ENCODE peak calls at places on chromosomes 5 and 9, in seven cellular contexts. Q is H9, S is PC-3, C is heart right ventricle, W is thoracic aorta, Z is left ventricle myocardium inferior, R is suprapubic skin. A is an unnamed sample. For H3K27me3, the result is how much of the 10 kb centered on the place peaks cover.

GRCh38 chr9:134371731-134372130 is 45.5 kb downstream of the RXRA start:
- DNase-seq in Z (peak), C (peak), S (no peak), Q (no peak), W (no peak), R (peak), A (no peak)

GRCh38 chr5:177314376-177315342 is 3.0 kb upstream of the MXD3 start:
- DNase-seq in R (no peak), Q (no peak), S (no peak), W (no peak), C (no peak), Z (no peak), A (no peak)

GRCh38 chr5:149990518-149991376 is 9.7 kb downstream of the TIGD6 start:
- DNase-seq in R (peak), Z (peak), C (peak), S (peak), Q (peak), W (peak), A (peak)

GRCh38 chr5:43006411-43007202 is 33.5 kb downstream of the ANXA2R start:
- DNase-seq in Z (no peak), S (no peak), C (no peak), W (no peak), R (no peak), Q (no peak), A (no peak)

GRCh38 chr5:113771483-113771882 is 258.0 kb downstream of the YTHDC2 start:
- DNase-seq in Q (no peak), C (no peak), W (no peak), Z (no peak), S (no peak), R (no peak), A (no peak)

GRCh38 chr9:15972760-15973159 is 419.9 kb downstream of the CCDC171 start:
- DNase-seq in Q (no peak), R (no peak), C (no peak), Z (no peak), S (no peak), W (no peak), A (no peak)

GRCh38 chr5:140365941-140366340 is 5.9 kb downstream of the SLC4A9 start:
- DNase-seq in S (no peak), R (no peak), Z (no peak), Q (no peak), W (no peak), C (no peak), A (no peak)

GRCh38 chr9:133429216-133429613 is 7.0 kb downstream of the ADAMTS13 start:
- DNase-seq in C (no peak), Q (peak), W (no peak), S (no peak), Z (no peak), R (no peak), A (no peak)

GRCh38 chr9:104280216-104280585 is 186.1 kb downstream of the SMC2 start:
- DNase-seq in S (peak), Q (no peak), R (no peak), W (no peak), Z (no peak), C (no peak), A (no peak)

GRCh38 chr5:107764976-107765684 is 94.4 kb upstream of the EFNA5 start:
- DNase-seq in S (no peak), Z (no peak), Q (no peak), W (no peak), C (no peak), R (no peak), A (no peak)

GRCh38 chr9:129623331-129623730 is 2.4 kb upstream of the C9orf50 start:
- DNase-seq in S (no peak), W (no peak), Q (no peak), R (no peak), C (no peak), Z (no peak), A (no peak)

GRCh38 chr5:147751156-147751830 is 31.2 kb downstream of the JAKMIP2 start:
- DNase-seq in Z (no peak), Q (no peak), R (no peak), S (no peak), W (no peak), C (no peak), A (no peak)

GRCh38 chr5:176570044-176570443 is 20.9 kb downstream of the CDHR2 start:
- DNase-seq in Z (no peak), S (peak), Q (no peak), C (no peak), R (no peak), W (no peak), A (no peak)

GRCh38 chr9:37262410-37262809 is 142.0 kb downstream of the ZCCHC7 start:
- DNase-seq in C (no peak), Q (no peak), Z (no peak), S (peak), W (no peak), R (no peak), A (no peak)

GRCh38 chr5:34530637-34531036 is 125.5 kb upstream of the RAI14 start:
- DNase-seq in Q (no peak), W (no peak), S (no peak), Z (no peak), R (no peak), C (no peak), A (no peak)

GRCh38 chr9:15231788-15232635 is 75.0 kb downstream of the TTC39B start:
- DNase-seq in Z (no peak), C (no peak), W (no peak), Q (peak), S (peak), R (no peak), A (no peak)

GRCh38 chr9:91782711-91783214 is 167.3 kb downstream of the ROR2 start:
- DNase-seq in C (no peak), W (no peak), Q (no peak), R (no peak), Z (no peak), S (no peak), A (no peak)

GRCh38 chr9:119078015-119078414 is 291.2 kb downstream of the BRINP1 start:
- DNase-seq in R (no peak), Q (no peak), S (no peak), Z (no peak), W (no peak), C (no peak), A (no peak)

GRCh38 chr5:151239237-151239861 is 13.6 kb upstream of the GM2A start:
- DNase-seq in Q (peak), W (no peak), Z (peak), C (peak), R (peak), S (peak), A (peak)

GRCh38 chr5:90231688-90232087 is 177.9 kb downstream of the CETN3 start:
- DNase-seq in W (no peak), R (no peak), Q (no peak), S (peak), C (no peak), Z (no peak), A (no peak)

GRCh38 chr9:94780516-94780950 is 54.0 kb downstream of the AOPEP start:
- DNase-seq in W (no peak), S (no peak), R (no peak), C (peak), Z (peak), Q (no peak), A (no peak)

GRCh38 chr9:133945314-133945975 is 46.7 kb downstream of the VAV2 start:
- DNase-seq in R (no peak), Q (no peak), S (no peak), Z (peak), W (no peak), C (no peak), A (no peak)

GRCh38 chr9:110928604-110929003 is 109.7 kb downstream of the LPAR1 start:
- DNase-seq in R (no peak), W (no peak), C (no peak), S (peak), Z (no peak), Q (no peak), A (no peak)

GRCh38 chr9:85040141-85040540 is 370.6 kb downstream of the NTRK2 start:
- DNase-seq in Q (no peak), S (no peak), R (no peak), W (no peak), Z (no peak), C (no peak), A (no peak)

GRCh38 chr5:77272206-77272605 is 61.7 kb downstream of the PDE8B start:
- DNase-seq in W (no peak), C (no peak), S (no peak), Z (no peak), Q (no peak), R (no peak), A (no peak)

GRCh38 chr9:128442150-128442549 is 13.7 kb upstream of the ODF2 start:
- DNase-seq in R (no peak), S (no peak), W (no peak), Z (no peak), C (no peak), Q (no peak), A (no peak)

GRCh38 chr5:52684056-52684455 is 103.7 kb upstream of the ITGA1 start:
- DNase-seq in S (no peak), W (no peak), Q (no peak), R (no peak), Z (no peak), C (no peak), A (no peak)

GRCh38 chr9:87878930-87879603 is 3.6 kb upstream of the SPATA31E1 start:
- DNase-seq in C (no peak), R (no peak), Z (no peak), S (peak), Q (no peak), W (no peak), A (no peak)

GRCh38 chr5:123554601-123555000 is 42.6 kb downstream of the CSNK1G3 start:
- DNase-seq in Z (no peak), S (no peak), C (no peak), Q (no peak), R (no peak), W (no peak), A (no peak)

GRCh38 chr5:123558762-123559433 is 46.9 kb downstream of the CSNK1G3 start:
- DNase-seq in Z (no peak), C (no peak), R (no peak), S (no peak), Q (no peak), W (no peak), A (no peak)

GRCh38 chr5:123561230-123561629 is 49.3 kb downstream of the CSNK1G3 start:
- DNase-seq in C (no peak), W (no peak), Z (no peak), S (no peak), Q (no peak), R (no peak), A (no peak)

GRCh38 chr5:123559434-123559775 is 47.4 kb downstream of the CSNK1G3 start:
- DNase-seq in W (no peak), S (no peak), R (no peak), Z (no peak), C (no peak), Q (no peak), A (no peak)

GRCh38 chr5:123557907-123558306 is 45.9 kb downstream of the CSNK1G3 start:
- DNase-seq in W (no peak), R (no peak), Q (no peak), S (no peak), Z (no peak), C (no peak), A (no peak)
- TF ChIP-seq CTCF in W (no peak), R (no peak), Q (peak), S (no peak), Z (no peak), C (no peak), A (no peak)

GRCh38 chr5:116669261-116670049 is 94.8 kb upstream of the SEMA6A start:
- DNase-seq in C (peak), W (no peak), Q (no peak), R (no peak), Z (no peak), S (no peak), A (no peak)
- H3K27ac ChIP-seq in C (no peak), W (no peak), Q (no peak), R (no peak), Z (peak), S (no peak), A (no peak)

DNA sequence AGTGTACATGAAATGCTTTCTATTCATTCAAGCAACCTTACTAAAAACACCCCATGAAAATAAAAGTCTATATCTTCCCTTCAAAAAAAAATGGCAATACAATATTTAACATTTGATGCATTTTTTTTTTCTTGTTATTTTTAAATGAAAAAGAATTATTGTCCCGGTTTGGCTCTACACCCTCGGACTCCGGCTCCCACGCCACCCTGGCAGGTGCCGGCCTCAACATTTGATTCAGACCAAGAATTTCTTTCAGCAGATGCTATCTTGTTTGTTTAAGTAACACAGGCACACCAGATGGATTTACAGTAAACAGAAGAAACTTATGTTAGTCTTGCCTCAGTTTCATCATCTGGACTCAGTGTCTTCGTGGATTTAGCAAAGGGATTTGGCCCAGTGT is 146.8 kb downstream of the PRKACG start:
- DNase-seq in Q (no peak), R (no peak), Z (no peak), S (no peak), W (no peak), C (no peak), A (no peak)
- H3K27me3 ChIP-seq in Q (under half), R (under half), Z (under half), S (under half), W (under half), C (under half), A (under half)

GRCh38 chr9:83996126-83996525 is 15.5 kb downstream of the RMI1 start:
- DNase-seq in R (no peak), C (no peak), W (no peak), S (no peak), Q (no peak), Z (no peak), A (no peak)

GRCh38 chr9:83992901-83993300 is 12.3 kb downstream of the RMI1 start:
- DNase-seq in Q (no peak), S (no peak), C (no peak), W (no peak), R (no peak), Z (no peak), A (no peak)

GRCh38 chr9:83991355-83991754 is 10.8 kb downstream of the RMI1 start:
- DNase-seq in C (no peak), R (no peak), S (no peak), Z (no peak), Q (no peak), W (no peak), A (no peak)

GRCh38 chr9:83988411-83988810 is 7.8 kb downstream of the RMI1 start:
- DNase-seq in W (no peak), Q (no peak), Z (no peak), S (no peak), R (no peak), C (no peak), A (no peak)

DNA sequence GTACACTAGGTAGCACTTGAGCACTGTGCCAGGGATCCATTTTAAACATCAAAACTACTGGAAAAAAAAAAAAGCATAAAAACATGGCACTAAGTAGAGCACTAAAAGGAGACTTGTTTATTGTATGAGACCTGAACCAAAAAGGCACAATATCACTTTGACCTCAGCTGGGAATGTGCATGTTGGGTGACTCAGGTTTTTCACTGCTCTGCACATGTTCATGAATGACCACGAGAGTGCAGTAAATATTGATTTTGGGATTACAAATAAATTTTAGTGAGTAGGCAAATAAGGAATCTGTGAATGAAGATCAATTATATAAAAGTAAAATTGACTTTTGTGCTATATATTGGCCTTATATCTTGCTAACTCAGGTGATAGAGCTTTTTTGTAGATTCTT is 11.8 kb downstream of the RMI1 start:
- DNase-seq in R (no peak), Z (no peak), C (no peak), S (peak), Q (no peak), W (no peak), A (no peak)
- TF ChIP-seq CTCF in R (no peak), Z (no peak), C (no peak), S (peak), Q (no peak), W (no peak), A (no peak)

DNA sequence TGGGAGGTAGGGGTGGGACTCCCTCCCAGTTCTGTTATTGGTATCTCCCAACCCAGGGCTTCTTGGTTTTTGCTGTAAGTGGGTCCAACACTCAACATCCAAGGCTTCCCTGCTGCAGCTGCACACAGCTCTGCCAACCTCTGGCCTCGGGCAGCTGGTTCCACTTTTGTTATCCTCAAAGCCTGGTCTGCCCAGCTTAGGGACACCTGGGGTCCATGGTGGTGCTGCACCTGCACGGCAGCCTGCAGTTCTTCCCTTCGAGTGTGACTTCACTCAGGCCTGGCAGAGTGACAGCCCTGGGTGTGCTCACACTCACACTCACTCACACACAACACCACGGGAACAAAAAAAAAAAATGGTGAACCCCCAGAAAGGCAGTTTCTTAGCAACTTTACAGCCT is 15.3 kb upstream of the SAP30L start:
- DNase-seq in C (no peak), Q (no peak), W (no peak), S (no peak), R (no peak), Z (no peak), A (no peak)
- H3K27ac ChIP-seq in C (no peak), Q (no peak), W (no peak), S (no peak), R (no peak), Z (no peak), A (no peak)